ENCODE peak calls at places on chromosomes 2 and 18, in six cellular contexts. S is stimulated activated naive CD4-positive, alpha-beta T cell; Y is ELR; C is tibial nerve; I is M059J; M is colonic mucosa. N is an unnamed sample.

GRCh38 chr2:1755436-1756191 is 11.3 kb upstream of the PXDN start:
- DNase-seq in S (no peak), Y (peak; percentile 76), C (no peak), I (peak; percentile 69), M (peak; percentile 8), N (no peak)

GRCh38 chr18:28132084-28132483 is 44.8 kb downstream of the CDH2 start:
- DNase-seq in S (no peak), Y (no peak), C (no peak), I (no peak), M (no peak), N (no peak)

GRCh38 chr2:240512109-240512485 is 45.7 kb downstream of the ANKMY1 start:
- DNase-seq in S (no peak), Y (no peak), C (no peak), I (no peak), M (no peak), N (no peak)

GRCh38 chr2:219522111-219523030 is 8.1 kb downstream of the ASIC4 start:
- DNase-seq in S (no peak), Y (peak; percentile 88), C (no peak), I (peak; percentile 77), M (no peak), N (peak; percentile 84)

GRCh38 chr2:639703-640102 is 37.5 kb downstream of the TMEM18 start:
- DNase-seq in S (no peak), Y (no peak), C (no peak), I (no peak), M (no peak), N (no peak)

GRCh38 chr2:112433932-112434730 is 686 bp upstream of the RGPD8 start:
- DNase-seq in S (no peak), Y (peak; percentile 1), C (no peak), I (no peak), M (no peak), N (no peak)

GRCh38 chr2:126863336-126864015 is 35.2 kb upstream of the TEX51 start:
- DNase-seq in S (no peak), Y (no peak), C (no peak), I (no peak), M (no peak), N (no peak)

GRCh38 chr2:96565111-96565510 is 28.6 kb downstream of the ARID5A start:
- DNase-seq in S (no peak), Y (no peak), C (no peak), I (no peak), M (no peak), N (no peak)

GRCh38 chr2:120461092-120461491 is 115.2 kb downstream of the INHBB start:
- DNase-seq in S (no peak), Y (no peak), C (no peak), I (no peak), M (no peak), N (no peak)

GRCh38 chr2:227374158-227374557 is 4.9 kb downstream of the TM4SF20 start:
- DNase-seq in S (no peak), Y (no peak), C (no peak), I (peak; percentile 70), M (no peak), N (no peak)

GRCh38 chr18:49931179-49931578 is 117.8 kb upstream of the ACAA2 start:
- DNase-seq in S (no peak), Y (no peak), C (no peak), I (no peak), M (no peak), N (no peak)

GRCh38 chr2:182763311-182763912 is 47.4 kb downstream of the DNAJC10 start:
- DNase-seq in S (no peak), Y (peak; percentile 67), C (no peak), I (peak; percentile 38), M (no peak), N (peak; percentile 18)

N was measured in AG08395.